ENCODE peak calls at places on chromosomes 2 and 18, in seven cellular contexts. M is fibroblast of mammary gland; S is fibroblast of villous mesenchyme; D is astrocyte of the spinal cord; E is CD8-positive, alpha-beta memory T cell; T is upper lobe of right lung; H is pancreas. W is an unnamed sample.

GRCh38 chr2:174772492-174772801 is 8.2 kb upstream of the CHRNA1 start:
- DNase-seq in M (no peak), T (no peak), H (no peak), D (no peak), E (no peak), S (no peak), W (no peak)

GRCh38 chr2:190537765-190538164 is 3.2 kb upstream of the NEMP2 start:
- DNase-seq in S (no peak), T (no peak), E (no peak), H (no peak), M (no peak), D (peak; percentile 36), W (no peak)

GRCh38 chr2:176582990-176583481 is 313.8 kb downstream of the MTX2 start:
- DNase-seq in T (no peak), D (peak; percentile 96), H (no peak), E (no peak), S (peak; percentile 88), M (peak; percentile 97), W (peak; percentile 79)

GRCh38 chr2:231640646-231641111 is 48.0 kb downstream of the TEX44 start:
- DNase-seq in D (peak; percentile 32), S (peak; percentile 30), M (peak; percentile 36), T (no peak), H (no peak), E (no peak), W (no peak)

GRCh38 chr18:68725341-68725740 is 10.4 kb upstream of the TMX3 start:
- DNase-seq in S (no peak), D (peak; percentile 25), T (no peak), H (no peak), E (no peak), M (no peak), W (no peak)

GRCh38 chr2:54624611-54625071 is 98.8 kb upstream of the EML6 start:
- DNase-seq in M (peak; percentile 32), H (no peak), T (no peak), D (peak; percentile 24), E (no peak), S (peak; percentile 66), W (no peak)

GRCh38 chr2:75600418-75601088 is 39.8 kb upstream of the EVA1A start:
- DNase-seq in M (no peak), T (no peak), S (no peak), E (no peak), H (no peak), D (no peak), W (no peak)

GRCh38 chr2:85111819-85112281 is 21.3 kb upstream of the TCF7L1 start:
- DNase-seq in H (no peak), E (no peak), S (no peak), D (peak; percentile 22), T (no peak), M (peak; percentile 80), W (no peak)

GRCh38 chr2:144453486-144454158 is 66.3 kb downstream of the ZEB2 start:
- DNase-seq in T (no peak), E (no peak), H (no peak), M (peak; percentile 36), D (no peak), S (no peak), W (no peak)

GRCh38 chr2:200467806-200468686 is 41.8 kb downstream of the KCTD18 start:
- DNase-seq in T (no peak), S (no peak), M (no peak), H (no peak), D (no peak), E (peak; percentile 49), W (no peak)

GRCh38 chr2:81976998-81977397 is 1672.4 kb upstream of the LRRTM1 start:
- DNase-seq in T (no peak), H (no peak), S (no peak), E (no peak), M (no peak), D (no peak), W (no peak)

GRCh38 chr2:23601301-23601965 is 216.5 kb downstream of the KLHL29 start:
- DNase-seq in H (no peak), T (no peak), D (peak; percentile 42), M (no peak), S (no peak), E (peak; percentile 30), W (no peak)

GRCh38 chr2:47274054-47274779 is 119.1 kb upstream of the STPG4 start:
- DNase-seq in H (no peak), T (no peak), E (no peak), S (peak; percentile 66), D (peak; percentile 72), M (peak; percentile 84), W (no peak)

GRCh38 chr2:221517362-221518121 is 54.6 kb downstream of the EPHA4 start:
- DNase-seq in D (peak; percentile 73), E (peak; percentile 94), T (peak; percentile 81), H (no peak), S (peak; percentile 17), M (peak; percentile 76), W (peak; percentile 37)

GRCh38 chr2:121479882-121480522 is 50.7 kb upstream of the RNU4ATAC start:
- DNase-seq in H (no peak), T (no peak), D (peak; percentile 46), E (no peak), S (no peak), M (peak; percentile 36), W (no peak)

GRCh38 chr2:113720167-113720566 is 36.3 kb downstream of the SLC35F5 start:
- DNase-seq in T (no peak), M (peak; percentile 25), H (no peak), D (no peak), S (peak; percentile 13), E (no peak), W (no peak)

GRCh38 chr2:226320073-226320948 is 479.3 kb downstream of the IRS1 start:
- DNase-seq in M (no peak), H (no peak), E (no peak), S (no peak), T (peak; percentile 71), D (no peak), W (no peak)

GRCh38 chr2:235685024-235685721 is 191.3 kb downstream of the AGAP1 start:
- DNase-seq in S (no peak), H (no peak), T (no peak), D (no peak), E (no peak), M (peak; percentile 46), W (no peak)

GRCh38 chr2:218033208-218033589 is 30.4 kb upstream of the TNS1 start:
- DNase-seq in S (no peak), D (no peak), M (no peak), E (peak; percentile 19), H (peak; percentile 49), T (no peak), W (no peak)

GRCh38 chr2:196239622-196240587 is 68.5 kb upstream of the STK17B start:
- DNase-seq in D (peak; percentile 82), T (peak; percentile 81), E (peak; percentile 92), S (peak; percentile 91), M (peak; percentile 87), H (no peak), W (no peak)

GRCh38 chr2:191230174-191230573 is 15.0 kb upstream of the MYO1B start:
- DNase-seq in D (peak; percentile 96), T (no peak), H (no peak), M (peak; percentile 96), E (no peak), S (peak; percentile 83), W (peak; percentile 81)

GRCh38 chr2:67923696-67924095 is 139.1 kb downstream of the C1D start:
- DNase-seq in S (no peak), H (no peak), D (no peak), M (peak; percentile 34), T (no peak), E (no peak), W (no peak)

GRCh38 chr2:74415762-74416395 is 5.5 kb downstream of the C2orf81 start:
- DNase-seq in S (no peak), D (no peak), H (no peak), T (no peak), E (no peak), M (no peak), W (no peak)
- H3K4me3 ChIP-seq in S (peak overlapping the region; percentile 56), D (peak overlapping the region; percentile 43), H (peak overlapping the region; percentile 26), T (peak overlapping the region; percentile 69), E (peak overlapping the region; percentile 21), M (peak overlapping the region; percentile 55), W (peak overlapping the region; percentile 54)

GRCh38 chr2:25246001-25246400 is 77.6 kb upstream of the POMC start:
- DNase-seq in H (no peak), E (no peak), D (no peak), M (no peak), T (no peak), S (no peak), W (no peak)

GRCh38 chr2:25245141-25245540 is 76.8 kb upstream of the POMC start:
- DNase-seq in D (no peak), M (no peak), S (no peak), E (no peak), T (no peak), H (no peak), W (no peak)

GRCh38 chr2:25246558-25247290 is 78.3 kb upstream of the POMC start:
- DNase-seq in H (no peak), D (no peak), M (no peak), S (no peak), T (no peak), E (no peak), W (no peak)

GRCh38 chr2:25241452-25241851 is 73.1 kb upstream of the POMC start:
- DNase-seq in M (no peak), D (no peak), S (no peak), H (no peak), T (no peak), E (no peak), W (no peak)

DNA sequence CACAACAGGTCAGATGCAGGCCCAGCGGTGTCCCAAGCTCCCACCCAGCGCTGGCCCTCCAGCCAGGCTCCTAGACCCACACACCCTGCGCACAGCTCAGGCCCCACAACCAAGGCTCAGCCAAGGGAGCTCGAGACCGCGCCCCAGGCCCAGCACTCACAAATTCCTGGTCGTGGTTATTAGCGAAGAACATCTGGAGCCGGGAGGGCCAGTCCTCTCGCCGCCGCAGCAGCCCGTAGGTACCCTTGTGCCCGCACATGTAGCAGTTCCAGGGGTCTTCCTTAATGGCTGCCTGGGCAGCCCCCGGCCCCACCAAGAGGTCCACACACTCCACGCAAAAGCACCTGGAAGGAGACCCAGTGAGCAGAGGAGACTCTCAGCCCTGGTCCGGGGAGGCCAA is 75.6 kb upstream of the POMC start:
- DNase-seq in S (no peak), E (no peak), H (no peak), T (no peak), M (no peak), D (no peak), W (no peak)
- H3K4me3 ChIP-seq in S (no peak overlapping the region), E (no peak overlapping the region), H (no peak overlapping the region), T (no peak overlapping the region), M (no peak overlapping the region), D (no peak overlapping the region), W (no peak overlapping the region)

DNA sequence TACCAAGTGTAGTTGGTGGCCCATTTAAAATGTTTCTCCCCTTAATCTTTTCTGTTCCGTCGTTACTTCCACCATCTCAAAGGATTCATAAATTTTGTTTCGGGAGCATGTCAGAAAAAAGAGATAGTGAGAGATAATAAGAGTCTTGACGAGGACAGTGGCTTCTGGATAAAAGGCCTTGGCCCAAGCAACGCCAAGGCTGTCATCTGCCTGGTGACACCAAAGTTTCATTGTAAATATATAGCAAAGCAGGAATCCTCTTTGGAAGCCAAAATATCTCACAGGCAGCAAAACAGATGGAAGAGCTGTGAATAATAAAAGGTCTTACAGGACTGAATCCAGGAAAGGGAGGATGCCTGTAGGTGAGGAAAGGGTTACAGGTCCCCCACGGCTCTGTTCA is 382.9 kb downstream of the OSR1 start:
- DNase-seq in T (no peak), H (no peak), S (no peak), M (no peak), D (no peak), E (no peak), W (no peak)
- H3K4me3 ChIP-seq in T (no peak overlapping the region), H (no peak overlapping the region), S (no peak overlapping the region), M (no peak overlapping the region), D (no peak overlapping the region), E (no peak overlapping the region), W (no peak overlapping the region)

GRCh38 chr2:134717706-134718094 is 1.1 kb downstream of the TMEM163 start:
- DNase-seq in T (no peak), S (no peak), H (no peak), D (no peak), E (peak; percentile 42), M (no peak), W (no peak)
- H3K4me3 ChIP-seq in T (peak overlapping the region; percentile 56), S (no peak overlapping the region), H (peak overlapping the region; percentile 80), D (no peak overlapping the region), E (no peak overlapping the region), M (no peak overlapping the region), W (no peak overlapping the region)